ENCODE peak calls at places on chromosomes 11 and 22, in six cellular contexts. One of them, this sample, is unnamed.

GRCh38 chr11:69417211-69418085 is 64.0 kb upstream of the LINC01488 start:
- ATAC-seq in K562: no peak
- ATAC-seq in HepG2: no peak
- ATAC-seq in GM12878: no peak
- ATAC-seq in upper lobe of left lung: no peak
- ATAC-seq in A549: no peak
- ATAC-seq in this sample: no peak

GRCh38 chr11:21710791-21711190 is 482.1 kb upstream of the ANO5 start:
- ATAC-seq in A549: no peak
- ATAC-seq in upper lobe of left lung: no peak
- ATAC-seq in GM12878: no peak
- ATAC-seq in K562: no peak
- ATAC-seq in HepG2: no peak
- ATAC-seq in this sample: no peak

GRCh38 chr11:10693509-10694071 is at the start of gene IRAG1:
- ATAC-seq in HepG2: no peak
- ATAC-seq in K562: no peak
- ATAC-seq in A549: no peak
- ATAC-seq in GM12878: no peak
- ATAC-seq in upper lobe of left lung: peak
- ATAC-seq in this sample: peak

GRCh38 chr11:31477528-31478255 is 31.7 kb downstream of the IMMP1L start:
- ATAC-seq in GM12878: peak
- ATAC-seq in K562: no peak
- ATAC-seq in A549: no peak
- ATAC-seq in HepG2: no peak
- ATAC-seq in upper lobe of left lung: no peak
- ATAC-seq in this sample: no peak

GRCh38 chr22:17969732-17970131 is 54.6 kb downstream of the MICAL3 start:
- ATAC-seq in K562: peak
- ATAC-seq in GM12878: no peak
- ATAC-seq in HepG2: no peak
- ATAC-seq in upper lobe of left lung: no peak
- ATAC-seq in A549: peak
- ATAC-seq in this sample: peak

GRCh38 chr11:69799582-69799981 is 19.6 kb downstream of the FGF3 start:
- ATAC-seq in GM12878: peak
- ATAC-seq in HepG2: peak
- ATAC-seq in A549: peak
- ATAC-seq in K562: peak
- ATAC-seq in upper lobe of left lung: no peak
- ATAC-seq in this sample: no peak

GRCh38 chr11:56513280-56513679 is 22.1 kb upstream of the OR5M8 start:
- ATAC-seq in GM12878: no peak
- ATAC-seq in HepG2: no peak
- ATAC-seq in K562: no peak
- ATAC-seq in upper lobe of left lung: no peak
- ATAC-seq in A549: no peak
- ATAC-seq in this sample: no peak

GRCh38 chr11:89182773-89183172 is 5.1 kb downstream of the TYR start:
- ATAC-seq in HepG2: no peak
- ATAC-seq in K562: no peak
- ATAC-seq in upper lobe of left lung: no peak
- ATAC-seq in GM12878: no peak
- ATAC-seq in A549: no peak
- ATAC-seq in this sample: no peak

GRCh38 chr22:45087802-45088201 is 75.9 kb upstream of the NUP50 start:
- ATAC-seq in A549: no peak
- ATAC-seq in HepG2: no peak
- ATAC-seq in GM12878: no peak
- ATAC-seq in K562: peak
- ATAC-seq in upper lobe of left lung: no peak
- ATAC-seq in this sample: no peak

GRCh38 chr22:48639021-48639795 is 1188.5 kb downstream of the BRD1 start:
- ATAC-seq in HepG2: no peak
- ATAC-seq in upper lobe of left lung: no peak
- ATAC-seq in A549: no peak
- ATAC-seq in K562: no peak
- ATAC-seq in GM12878: no peak
- ATAC-seq in this sample: no peak

GRCh38 chr11:105935791-105936190 is 86.2 kb downstream of the MSANTD4 start:
- ATAC-seq in HepG2: no peak
- ATAC-seq in A549: no peak
- ATAC-seq in upper lobe of left lung: no peak
- ATAC-seq in GM12878: no peak
- ATAC-seq in K562: no peak
- ATAC-seq in this sample: no peak

GRCh38 chr11:13535819-13536218 is 40.0 kb upstream of the PTH start:
- ATAC-seq in GM12878: no peak
- ATAC-seq in HepG2: no peak
- ATAC-seq in A549: peak
- ATAC-seq in K562: no peak
- ATAC-seq in upper lobe of left lung: no peak
- ATAC-seq in this sample: no peak

GRCh38 chr22:45871721-45872120 is 105.2 kb downstream of the WNT7B start:
- ATAC-seq in A549: no peak
- ATAC-seq in upper lobe of left lung: no peak
- ATAC-seq in GM12878: no peak
- ATAC-seq in K562: no peak
- ATAC-seq in HepG2: no peak
- ATAC-seq in this sample: no peak

GRCh38 chr22:20586403-20586745 is 79.0 kb downstream of the MED15 start:
- ATAC-seq in upper lobe of left lung: no peak
- ATAC-seq in HepG2: no peak
- ATAC-seq in GM12878: no peak
- ATAC-seq in K562: no peak
- ATAC-seq in A549: no peak
- ATAC-seq in this sample: no peak

GRCh38 chr11:114031599-114032320 is 27.8 kb upstream of the ZBTB16 start:
- ATAC-seq in GM12878: no peak
- ATAC-seq in HepG2: no peak
- ATAC-seq in A549: no peak
- ATAC-seq in K562: no peak
- ATAC-seq in upper lobe of left lung: no peak
- ATAC-seq in this sample: no peak

GRCh38 chr11:125261471-125262087 is 97.0 kb downstream of the PKNOX2 start:
- ATAC-seq in HepG2: no peak
- ATAC-seq in upper lobe of left lung: no peak
- ATAC-seq in A549: no peak
- ATAC-seq in K562: no peak
- ATAC-seq in GM12878: no peak
- ATAC-seq in this sample: no peak

GRCh38 chr11:120344302-120345004 is 8.2 kb downstream of the ARHGEF12 start:
- ATAC-seq in GM12878: peak
- ATAC-seq in upper lobe of left lung: peak
- ATAC-seq in K562: peak
- ATAC-seq in A549: no peak
- ATAC-seq in HepG2: peak
- ATAC-seq in this sample: no peak

GRCh38 chr11:70546179-70546940 is 148.0 kb downstream of the CTTN start:
- ATAC-seq in A549: no peak
- ATAC-seq in K562: no peak
- ATAC-seq in upper lobe of left lung: no peak
- ATAC-seq in GM12878: no peak
- ATAC-seq in HepG2: no peak
- ATAC-seq in this sample: no peak

GRCh38 chr11:8383627-8384026 is 119.9 kb upstream of the LMO1 start:
- ATAC-seq in K562: no peak
- ATAC-seq in upper lobe of left lung: no peak
- ATAC-seq in A549: no peak
- ATAC-seq in HepG2: no peak
- ATAC-seq in GM12878: no peak
- ATAC-seq in this sample: no peak

GRCh38 chr11:131064373-131064991 is 148.2 kb upstream of the SNX19 start:
- ATAC-seq in GM12878: peak
- ATAC-seq in HepG2: peak
- ATAC-seq in A549: peak
- ATAC-seq in K562: peak
- ATAC-seq in upper lobe of left lung: peak
- ATAC-seq in this sample: peak

GRCh38 chr11:45145421-45146071 is 893 bp upstream of the PRDM11 start:
- ATAC-seq in K562: no peak
- ATAC-seq in HepG2: no peak
- ATAC-seq in A549: no peak
- ATAC-seq in upper lobe of left lung: no peak
- ATAC-seq in GM12878: no peak
- ATAC-seq in this sample: no peak

GRCh38 chr11:95337175-95337957 is 106.4 kb upstream of the SESN3 start:
- ATAC-seq in K562: peak
- ATAC-seq in A549: no peak
- ATAC-seq in HepG2: no peak
- ATAC-seq in GM12878: peak
- ATAC-seq in upper lobe of left lung: peak
- ATAC-seq in this sample: peak

GRCh38 chr11:114525682-114526081 is 34.0 kb downstream of the NXPE1 start:
- ATAC-seq in upper lobe of left lung: no peak
- ATAC-seq in GM12878: no peak
- ATAC-seq in A549: no peak
- ATAC-seq in HepG2: no peak
- ATAC-seq in K562: no peak
- ATAC-seq in this sample: no peak

GRCh38 chr11:115895594-115895993 is 391.4 kb upstream of the CADM1 start:
- ATAC-seq in HepG2: no peak
- ATAC-seq in GM12878: no peak
- ATAC-seq in A549: no peak
- ATAC-seq in upper lobe of left lung: no peak
- ATAC-seq in K562: no peak
- ATAC-seq in this sample: no peak

GRCh38 chr11:75499423-75500305 is 26.1 kb downstream of the GDPD5 start:
- ATAC-seq in upper lobe of left lung: peak
- ATAC-seq in K562: peak
- ATAC-seq in HepG2: no peak
- ATAC-seq in A549: peak
- ATAC-seq in GM12878: no peak
- ATAC-seq in this sample: peak

GRCh38 chr11:60838132-60838531 is 3.8 kb upstream of the CCDC86 start:
- ATAC-seq in upper lobe of left lung: no peak
- ATAC-seq in HepG2: peak
- ATAC-seq in GM12878: no peak
- ATAC-seq in K562: peak
- ATAC-seq in A549: peak
- ATAC-seq in this sample: no peak

DNA sequence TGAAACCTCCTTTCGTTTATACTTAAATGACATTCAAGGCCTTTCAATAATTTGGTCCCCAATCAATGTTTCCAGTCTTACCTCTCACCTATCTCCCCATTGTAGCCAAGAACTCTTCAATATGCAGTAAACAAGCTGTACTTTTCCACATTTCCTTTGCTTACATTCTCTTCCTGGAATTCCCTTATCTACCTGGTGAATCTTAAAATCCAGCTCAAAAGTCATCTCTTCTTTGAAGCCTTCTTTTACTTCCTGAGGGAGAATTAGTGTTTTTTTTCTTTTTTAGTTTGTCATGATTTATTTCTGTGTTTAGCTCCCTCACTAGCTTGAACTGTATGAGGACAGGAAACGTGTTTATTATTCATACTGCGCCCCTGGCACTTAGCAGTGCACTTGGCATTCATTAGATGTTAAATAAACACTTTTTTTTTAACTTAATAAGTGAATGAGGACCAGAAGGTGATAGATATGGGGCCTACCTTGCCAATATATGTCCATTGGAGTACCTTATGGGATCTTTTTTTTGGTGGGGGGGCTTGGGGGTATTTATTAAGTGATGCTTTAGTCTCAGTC is 4.9 kb upstream of the PTS start:
- ATAC-seq in A549: no peak
- ATAC-seq in upper lobe of left lung: no peak
- ATAC-seq in HepG2: no peak
- ATAC-seq in K562: no peak
- ATAC-seq in GM12878: no peak
- ATAC-seq in this sample: no peak
- TF ChIP-seq EP300 in A549: no peak
- TF ChIP-seq EP300 in upper lobe of left lung: no peak
- TF ChIP-seq EP300 in HepG2: no peak
- TF ChIP-seq EP300 in K562: no peak
- TF ChIP-seq EP300 in GM12878: no peak
- TF ChIP-seq EP300 in this sample: no peak

GRCh38 chr11:820655-821512 is 2.2 kb downstream of the PNPLA2 start:
- ATAC-seq in HepG2: peak
- ATAC-seq in upper lobe of left lung: peak
- ATAC-seq in A549: peak
- ATAC-seq in K562: no peak
- ATAC-seq in GM12878: no peak
- ATAC-seq in this sample: peak
- H3K4me3 ChIP-seq in HepG2: peak
- H3K4me3 ChIP-seq in upper lobe of left lung: peak
- H3K4me3 ChIP-seq in A549: peak
- H3K4me3 ChIP-seq in K562: peak
- H3K4me3 ChIP-seq in GM12878: peak
- H3K4me3 ChIP-seq in this sample: peak

GRCh38 chr11:57741132-57742086 is at the start of gene SELENOH:
- ATAC-seq in A549: peak
- ATAC-seq in GM12878: peak
- ATAC-seq in upper lobe of left lung: peak
- ATAC-seq in K562: peak
- ATAC-seq in HepG2: peak
- ATAC-seq in this sample: peak
- TF ChIP-seq EP300 in A549: no peak
- TF ChIP-seq EP300 in GM12878: no peak
- TF ChIP-seq EP300 in upper lobe of left lung: no peak
- TF ChIP-seq EP300 in K562: peak
- TF ChIP-seq EP300 in HepG2: no peak
- TF ChIP-seq EP300 in this sample: no peak

DNA sequence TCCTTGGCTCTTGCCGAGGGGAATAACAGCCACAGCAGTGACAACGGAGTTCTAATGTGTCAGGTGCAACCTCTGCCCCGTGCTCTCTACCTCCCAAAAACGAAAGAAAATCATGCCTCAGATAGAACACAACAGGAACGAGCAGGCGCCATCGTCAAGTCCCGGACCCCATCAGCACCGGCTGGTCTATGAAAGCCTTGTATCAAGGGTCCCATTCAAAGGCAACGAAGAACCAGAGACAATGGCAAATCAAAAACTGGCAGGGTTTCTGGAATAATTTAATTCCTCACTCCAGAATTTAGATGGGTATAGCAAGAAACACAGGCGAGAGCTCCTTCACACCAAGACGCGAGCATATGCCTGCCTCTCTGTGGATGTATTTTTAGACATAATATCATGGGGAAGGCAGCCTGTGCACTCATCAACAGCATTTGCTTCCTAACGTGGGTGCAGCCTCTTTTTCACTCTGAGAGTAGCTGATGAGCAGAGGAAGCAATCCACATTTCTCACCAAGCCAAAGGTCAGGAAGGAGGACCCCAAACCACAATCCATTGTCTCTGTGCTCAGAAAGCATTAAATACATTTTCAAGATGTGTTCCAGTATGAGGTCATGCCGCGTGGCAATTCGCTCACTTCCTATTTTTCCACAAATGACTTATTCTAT is 193.4 kb upstream of the BLID start:
- ATAC-seq in upper lobe of left lung: no peak
- ATAC-seq in K562: no peak
- ATAC-seq in HepG2: no peak
- ATAC-seq in A549: no peak
- ATAC-seq in GM12878: no peak
- ATAC-seq in this sample: no peak
- H3K4me3 ChIP-seq in upper lobe of left lung: no peak
- H3K4me3 ChIP-seq in K562: no peak
- H3K4me3 ChIP-seq in HepG2: no peak
- H3K4me3 ChIP-seq in A549: no peak
- H3K4me3 ChIP-seq in GM12878: no peak
- H3K4me3 ChIP-seq in this sample: peak

This sample was measured in gastroesophageal sphincter.